ENCODE peak calls at places on chromosome 11, in seven cellular contexts. G is stimulated activated CD4-positive, alpha-beta T cell treated with anti-CD3 and anti-CD28 coated beads, Interleukin-2, amount 100 ng/mL, for 24 hours; H is Karpas-422; J is activated naive CD8-positive, alpha-beta T cell treated with anti-CD3 and anti-CD28 coated beads, Interleukin-2, amount 10 ng/mL, durations not matched to agents 7 days and 5 days; M is GM12891; Z is lower leg skin; S is epithelial cell of prostate. D is an unnamed sample.

GRCh38 chr11:78646564-78647185 is 72.0 kb upstream of the NARS2 start:
- DNase-seq in M (no peak), H (peak; percentile 87), S (no peak), Z (peak; percentile 86), J (peak; percentile 36), G (peak; percentile 61), D (peak; percentile 58)

GRCh38 chr11:58058276-58059010 is 27.7 kb downstream of the OR6Q1 start:
- DNase-seq in H (no peak), S (no peak), M (no peak), J (no peak), Z (no peak), G (no peak), D (no peak)

GRCh38 chr11:84780689-84781293 is 846.4 kb downstream of the DLG2 start:
- DNase-seq in Z (no peak), M (no peak), H (peak; percentile 73), S (no peak), G (no peak), J (no peak), D (no peak)

GRCh38 chr11:10526974-10527918 is 13.7 kb downstream of the RNF141 start:
- DNase-seq in H (no peak), Z (no peak), G (no peak), S (peak; percentile 54), J (no peak), M (peak; percentile 43), D (no peak)

GRCh38 chr11:36160115-36160514 is 129.1 kb downstream of the COMMD9 start:
- DNase-seq in J (no peak), H (no peak), S (no peak), G (no peak), Z (no peak), M (no peak), D (no peak)

GRCh38 chr11:121249039-121249663 is 43.4 kb upstream of the SC5D start:
- DNase-seq in S (peak; percentile 40), H (peak; percentile 61), M (peak; percentile 26), Z (no peak), J (no peak), G (no peak), D (peak; percentile 64)

GRCh38 chr11:58334708-58335107 is 24.2 kb downstream of the OR5B17 start:
- DNase-seq in J (no peak), Z (no peak), S (peak; percentile 14), H (no peak), G (no peak), M (no peak), D (no peak)

GRCh38 chr11:65781962-65782815 is 1.4 kb upstream of the AP5B1 start:
- DNase-seq in H (no peak), Z (no peak), S (no peak), J (no peak), G (no peak), M (no peak), D (no peak)

GRCh38 chr11:10657308-10658271 is 36.0 kb downstream of the IRAG1 start:
- DNase-seq in J (no peak), M (no peak), H (no peak), G (no peak), Z (no peak), S (no peak), D (no peak)

GRCh38 chr11:129075757-129076156 is 116.4 kb downstream of the ARHGAP32 start:
- DNase-seq in G (no peak), H (no peak), M (no peak), S (peak; percentile 3), Z (no peak), J (no peak), D (no peak)

GRCh38 chr11:115765803-115766239 is 261.6 kb upstream of the CADM1 start:
- DNase-seq in Z (no peak), J (no peak), G (no peak), H (no peak), S (peak; percentile 20), M (no peak), D (no peak)

GRCh38 chr11:43376594-43376993 is 17.9 kb downstream of the TTC17 start:
- DNase-seq in Z (no peak), G (no peak), H (no peak), J (no peak), S (peak; percentile 86), M (no peak), D (no peak)

GRCh38 chr11:134027671-134028070 is 41.2 kb upstream of the JAM3 start:
- DNase-seq in S (no peak), J (peak; percentile 57), M (no peak), G (no peak), Z (no peak), H (no peak), D (no peak)

GRCh38 chr11:70049045-70049444 is 29.1 kb upstream of the ANO1 start:
- DNase-seq in H (no peak), J (no peak), G (no peak), Z (peak; percentile 79), M (no peak), S (no peak), D (no peak)

GRCh38 chr11:60788401-60789110 is 3.4 kb downstream of the MS4A10 start:
- DNase-seq in S (no peak), H (peak; percentile 48), M (no peak), Z (no peak), J (no peak), G (no peak), D (no peak)

GRCh38 chr11:3775761-3776406 is 21.5 kb downstream of the NUP98 start:
- DNase-seq in J (no peak), Z (no peak), G (no peak), H (no peak), S (no peak), M (no peak), D (no peak)

GRCh38 chr11:72778535-72779494 is 15.0 kb downstream of the STARD10 start:
- DNase-seq in G (no peak), S (no peak), H (no peak), J (no peak), M (no peak), Z (no peak), D (no peak)

GRCh38 chr11:65640483-65641207 is 2.7 kb downstream of the SIPA1 start:
- DNase-seq in S (no peak), Z (no peak), H (peak; percentile 86), M (no peak), G (no peak), J (peak; percentile 63), D (peak; percentile 52)

GRCh38 chr11:69862331-69862761 is 43.1 kb upstream of the FGF3 start:
- DNase-seq in G (no peak), S (no peak), H (no peak), Z (peak; percentile 54), J (no peak), M (no peak), D (no peak)

GRCh38 chr11:63560506-63561179 is 2.5 kb downstream of the PLAAT2 start:
- DNase-seq in S (no peak), J (no peak), Z (peak; percentile 84), M (no peak), G (no peak), H (no peak), D (no peak)

GRCh38 chr11:6248248-6248647 is 9.4 kb downstream of the CNGA4 start:
- DNase-seq in S (no peak), J (no peak), Z (no peak), M (no peak), G (no peak), H (no peak), D (no peak)

D was measured in germinal center.